ENCODE peak calls at places on chromosomes 1 and 21, in four cellular contexts. N is hepatocyte, A is HCT116, V is K562. E is an unnamed sample.

GRCh38 chr1:181661569-181661968 is 178.3 kb downstream of the CACNA1E start:
- DNase-seq in N (no peak), A (no peak), V (no peak), E (no peak)

GRCh38 chr1:198490224-198490623 is 50.3 kb downstream of the ATP6V1G3 start:
- DNase-seq in N (no peak), A (no peak), V (no peak), E (no peak)

GRCh38 chr1:108886292-108886691 is 9.5 kb downstream of the GPSM2 start:
- DNase-seq in N (no peak), A (no peak), V (no peak), E (no peak)

GRCh38 chr21:33078907-33079582 is 9.1 kb downstream of the OLIG1 start:
- DNase-seq in N (peak; percentile 62), A (peak; percentile 70), V (peak; percentile 55), E (peak; percentile 98)

GRCh38 chr1:147719711-147720225 is 40.6 kb downstream of the GJA5 start:
- DNase-seq in N (no peak), A (no peak), V (no peak), E (no peak)

GRCh38 chr1:34684246-34684645 is 70.6 kb upstream of the GJB5 start:
- DNase-seq in N (peak; percentile 67), A (no peak), V (no peak), E (no peak)

GRCh38 chr1:171610385-171610784 is 11.7 kb upstream of the MYOCOS start:
- DNase-seq in N (no peak), A (no peak), V (no peak), E (no peak)

GRCh38 chr1:179474713-179475112 is 101.0 kb downstream of the NPHS2 start:
- DNase-seq in N (no peak), A (no peak), V (no peak), E (no peak)

GRCh38 chr1:174982971-174983689 is 16.6 kb upstream of the CACYBP start:
- DNase-seq in N (peak; percentile 69), A (peak; percentile 36), V (peak; percentile 47), E (peak; percentile 81)

GRCh38 chr21:28587748-28588147 is 404.9 kb downstream of the LTN1 start:
- DNase-seq in N (no peak), A (no peak), V (no peak), E (no peak)

GRCh38 chr1:172375227-172375631 is 45.3 kb upstream of the C1orf105 start:
- DNase-seq in N (no peak), A (no peak), V (no peak), E (no peak)

GRCh38 chr1:204077979-204078696 is 5.2 kb downstream of the SOX13 start:
- DNase-seq in N (peak; percentile 47), A (no peak), V (no peak), E (no peak)

GRCh38 chr1:194908643-194909042 is 1699.6 kb downstream of the KCNT2 start:
- DNase-seq in N (no peak), A (no peak), V (no peak), E (no peak)

GRCh38 chr1:39564941-39565340 is 11.6 kb downstream of the PABPC4 start:
- DNase-seq in N (no peak), A (no peak), V (no peak), E (no peak)

GRCh38 chr1:181318858-181319235 is 164.5 kb upstream of the CACNA1E start:
- DNase-seq in N (no peak), A (no peak), V (no peak), E (no peak)

GRCh38 chr1:63074321-63074720 is 248.0 kb upstream of the FOXD3 start:
- DNase-seq in N (no peak), A (no peak), V (no peak), E (no peak)

GRCh38 chr1:212629450-212630158 is 21.0 kb downstream of the ATF3 start:
- DNase-seq in N (no peak), A (no peak), V (no peak), E (no peak)

GRCh38 chr1:202233171-202233570 is 39.6 kb downstream of the LGR6 start:
- DNase-seq in N (no peak), A (no peak), V (no peak), E (no peak)

GRCh38 chr1:151199860-151200581 is 1.7 kb downstream of the PIP5K1A start:
- DNase-seq in N (peak; percentile 58), A (no peak), V (no peak), E (no peak)

GRCh38 chr1:5951846-5952410 is 40.3 kb downstream of the NPHP4 start:
- DNase-seq in N (no peak), A (no peak), V (no peak), E (no peak)

GRCh38 chr21:41958886-41959563 is 5.2 kb upstream of the C2CD2 start:
- DNase-seq in N (no peak), A (no peak), V (no peak), E (no peak)

GRCh38 chr1:32876341-32877210 is 5.9 kb upstream of the FNDC5 start:
- DNase-seq in N (peak; percentile 46), A (peak; percentile 28), V (peak; percentile 89), E (peak; percentile 55)

GRCh38 chr21:38503588-38503987 is 5.3 kb upstream of the ERG start:
- DNase-seq in N (no peak), A (no peak), V (no peak), E (no peak)

GRCh38 chr1:161230762-161231161 is 4.9 kb downstream of the TOMM40L start:
- DNase-seq in N (no peak), A (no peak), V (no peak), E (no peak)

GRCh38 chr1:43532716-43533115 is 2.0 kb downstream of the PTPRF start:
- DNase-seq in N (no peak), A (no peak), V (no peak), E (no peak)
- H4K20me1 ChIP-seq in N (peaks cover 4% of the 10 kb centered on the region), A (peaks cover 9% of the 10 kb centered on the region), V (peaks cover 39% of the 10 kb centered on the region), E (no peaks in the 10 kb centered on the region)

GRCh38 chr1:49448200-49448599 is 575.6 kb downstream of the AGBL4 start:
- DNase-seq in N (no peak), A (no peak), V (no peak), E (peak; percentile 65)
- H3K9me3 ChIP-seq in N (no peaks in the 10 kb centered on the region), A (peaks cover 14% of the 10 kb centered on the region), V (peaks cover 1% of the 10 kb centered on the region), E (no peaks in the 10 kb centered on the region)

DNA sequence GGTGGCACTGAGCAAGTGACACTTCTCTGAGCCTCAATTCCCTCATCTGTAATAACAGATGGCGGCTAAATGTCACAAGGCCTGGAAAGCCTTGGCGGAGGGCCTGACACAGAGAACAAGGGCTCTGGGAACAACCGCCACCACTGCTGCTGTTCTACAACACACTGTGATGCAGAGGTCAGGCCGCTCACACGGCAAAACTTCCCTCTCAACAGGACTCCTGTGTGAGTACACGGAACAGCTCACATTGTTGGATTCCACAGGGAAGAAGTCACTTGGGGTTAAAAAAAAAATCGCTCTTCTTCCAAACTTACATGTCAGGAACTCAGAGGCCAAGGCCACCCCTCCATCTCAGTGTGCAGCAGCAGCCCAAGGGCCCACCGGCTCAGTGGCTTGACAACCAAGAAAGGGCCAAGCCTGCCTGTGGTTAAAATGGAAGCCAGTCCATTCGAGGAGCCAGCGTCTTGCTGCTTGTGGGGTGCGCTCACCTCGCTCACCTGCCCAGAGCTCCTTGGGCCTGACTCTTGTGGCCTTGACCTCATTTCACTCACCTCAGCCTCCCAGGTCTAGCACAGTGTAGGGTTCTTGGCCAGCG is 101.1 kb downstream of the RAVER2 start:
- DNase-seq in N (no peak), A (no peak), V (no peak), E (no peak)
- H3K36me3 ChIP-seq in N (no peaks in the 10 kb centered on the region), A (peaks cover 2% of the 10 kb centered on the region), V (peaks cover 58% of the 10 kb centered on the region), E (no peaks in the 10 kb centered on the region)

DNA sequence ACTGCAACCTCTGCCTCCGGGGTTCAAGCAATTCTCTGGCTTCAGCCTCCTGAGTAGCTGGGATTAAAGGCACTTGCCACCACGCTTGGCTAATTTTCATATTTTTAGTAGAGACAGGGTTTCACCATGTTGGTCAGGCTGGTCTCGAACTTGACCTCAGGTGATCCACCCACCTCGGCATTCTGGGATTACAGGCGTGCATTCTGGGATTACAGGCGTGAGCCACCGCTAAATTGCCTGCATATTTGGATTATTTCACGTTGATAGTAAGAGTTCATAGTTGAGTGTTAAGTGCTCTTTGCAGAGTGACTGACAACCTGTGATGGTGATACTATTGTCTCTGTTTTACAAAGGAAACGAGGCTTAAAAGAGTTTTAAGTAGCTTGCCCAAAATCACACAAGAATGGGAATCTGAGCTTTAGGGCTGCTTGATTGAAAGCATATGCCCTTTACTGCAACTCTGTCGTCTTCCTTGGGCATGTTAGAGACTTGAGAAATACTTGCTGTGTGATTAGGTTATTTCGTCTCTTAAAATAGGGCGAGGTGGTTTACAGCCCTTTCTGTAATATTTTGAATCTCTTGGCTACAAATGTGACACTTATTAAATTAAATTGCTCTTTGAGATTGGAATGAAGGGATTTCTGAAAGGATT is 12.4 kb downstream of the CDC42 start:
- DNase-seq in N (no peak), A (no peak), V (no peak), E (no peak)
- H4K20me1 ChIP-seq in N (peaks cover 100% of the 10 kb centered on the region), A (peaks cover 60% of the 10 kb centered on the region), V (peaks cover 51% of the 10 kb centered on the region), E (peaks cover 87% of the 10 kb centered on the region)

GRCh38 chr1:217135569-217135915 is 412.3 kb upstream of the ESRRG start:
- DNase-seq in N (no peak), A (no peak), V (no peak), E (peak; percentile 20)

GRCh38 chr1:217134857-217135568 is 411.8 kb upstream of the ESRRG start:
- DNase-seq in N (peak; percentile 16), A (no peak), V (no peak), E (peak; percentile 16)

GRCh38 chr1:217133092-217133491 is 409.9 kb upstream of the ESRRG start:
- DNase-seq in N (no peak), A (no peak), V (no peak), E (no peak)

GRCh38 chr1:217135987-217136894 is 413.0 kb upstream of the ESRRG start:
- DNase-seq in N (no peak), A (no peak), V (no peak), E (no peak)

DNA sequence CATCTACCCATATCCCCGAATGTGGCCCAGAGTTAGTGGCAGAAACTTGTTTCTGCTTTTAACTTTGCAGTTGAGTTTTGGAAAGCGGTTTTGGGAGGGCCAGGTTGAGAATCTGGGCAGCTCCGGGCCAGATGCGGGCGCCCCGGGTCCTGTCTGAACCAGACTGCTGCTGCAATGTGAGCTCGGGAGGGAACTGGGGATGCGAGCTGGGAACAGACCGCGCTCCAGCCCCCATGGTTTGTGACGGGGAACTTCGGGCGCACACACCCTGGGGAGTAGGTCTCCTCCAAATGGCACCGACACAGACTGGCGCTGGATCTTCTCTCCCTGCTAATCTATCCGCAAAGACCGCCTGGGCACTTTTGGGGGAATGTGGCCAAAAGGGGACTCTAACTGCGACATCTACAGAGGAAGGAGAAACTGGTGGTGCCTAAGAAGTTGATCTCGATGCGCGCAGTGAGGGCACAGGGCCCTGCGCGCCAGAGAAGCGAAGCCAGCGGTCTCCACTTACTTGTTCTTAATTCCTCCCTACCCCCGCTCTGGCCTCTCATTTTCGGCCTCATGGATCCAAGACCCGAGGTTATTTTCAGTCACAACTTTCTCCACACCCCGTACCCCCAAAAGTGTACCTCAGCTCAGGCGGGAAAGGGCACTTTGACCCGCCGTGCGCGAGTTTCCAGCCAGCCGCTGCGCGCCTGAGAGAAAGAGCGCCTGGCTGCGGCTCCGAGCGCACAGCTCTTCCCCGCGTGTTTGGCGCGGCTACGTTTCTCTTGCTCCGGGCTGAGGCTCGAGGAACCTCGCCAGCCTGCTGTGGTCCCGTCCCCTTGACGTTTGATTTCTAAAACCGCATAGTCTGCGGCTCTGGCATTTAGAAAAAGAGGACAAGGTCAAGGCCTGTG is 411.0 kb upstream of the ESRRG start:
- DNase-seq in N (peak; percentile 19), A (no peak), V (no peak), E (no peak)
- H3K9me3 ChIP-seq in N (no peaks in the 10 kb centered on the region), A (no peaks in the 10 kb centered on the region), V (no peaks in the 10 kb centered on the region), E (no peaks in the 10 kb centered on the region)

GRCh38 chr1:16984717-16985116 is 4.3 kb upstream of the MFAP2 start:
- DNase-seq in N (peak; percentile 84), A (no peak), V (no peak), E (no peak)

GRCh38 chr1:16986596-16987361 is 6.4 kb upstream of the MFAP2 start:
- DNase-seq in N (no peak), A (no peak), V (peak; percentile 73), E (no peak)

GRCh38 chr1:16988210-16988609 is 7.8 kb upstream of the MFAP2 start:
- DNase-seq in N (no peak), A (no peak), V (no peak), E (no peak)

GRCh38 chr1:16983649-16984048 is 3.2 kb upstream of the MFAP2 start:
- DNase-seq in N (no peak), A (no peak), V (no peak), E (no peak)

GRCh38 chr1:16986113-16986512 is 5.7 kb upstream of the MFAP2 start:
- DNase-seq in N (no peak), A (no peak), V (no peak), E (no peak)
- H3K36me3 ChIP-seq in N (no peaks in the 10 kb centered on the region), A (no peaks in the 10 kb centered on the region), V (peaks cover 13% of the 10 kb centered on the region), E (no peaks in the 10 kb centered on the region)